ENCODE peak calls at places on chromosomes 12 and 14, in five cellular contexts. W, H, P, F and S are unnamed samples. For H3K4me1, the result is how much of the 10 kb centered on the place peaks cover.

GRCh38 chr14:94042433-94043091 is 16.4 kb downstream of the OTUB2 start:
- DNase-seq in W (no peak), H (peak), P (no peak), F (no peak), S (no peak)

GRCh38 chr14:72643317-72643801 is 250.5 kb downstream of the DPF3 start:
- DNase-seq in W (peak), H (no peak), P (no peak), F (no peak), S (no peak)

GRCh38 chr12:4303750-4304149 is 17.3 kb upstream of the TIGAR start:
- DNase-seq in W (peak), H (no peak), P (no peak), F (no peak), S (no peak)

GRCh38 chr12:93634416-93634815 is 42.8 kb upstream of the CRADD start:
- DNase-seq in W (no peak), H (no peak), P (no peak), F (no peak), S (no peak)

GRCh38 chr12:20832911-20833310 is 22.4 kb downstream of the SLCO1B3 start:
- DNase-seq in W (no peak), H (no peak), P (no peak), F (no peak), S (no peak)

GRCh38 chr14:50064993-50065392 is 51.4 kb downstream of the VCPKMT start:
- DNase-seq in W (no peak), H (peak), P (no peak), F (no peak), S (no peak)

GRCh38 chr14:99757331-99758070 is 35.7 kb upstream of the EML1 start:
- DNase-seq in W (no peak), H (peak), P (no peak), F (no peak), S (peak)

GRCh38 chr14:95157987-95158712 is 821 bp upstream of the DICER1 start:
- DNase-seq in W (peak), H (no peak), P (no peak), F (no peak), S (no peak)

GRCh38 chr12:87428701-87429277 is 600.4 kb downstream of the C12orf50 start:
- DNase-seq in W (no peak), H (no peak), P (no peak), F (no peak), S (no peak)

GRCh38 chr12:6819069-6820030 is 2.3 kb upstream of the GPR162 start:
- DNase-seq in W (peak), H (no peak), P (no peak), F (peak), S (no peak)

GRCh38 chr14:24241829-24242443 is 487 bp downstream of the TINF2 start:
- DNase-seq in W (peak), H (peak), P (peak), F (peak), S (peak)

GRCh38 chr12:64968989-64969819 is 144.8 kb downstream of the TBC1D30 start:
- DNase-seq in W (peak), H (no peak), P (peak), F (no peak), S (no peak)

GRCh38 chr12:91249059-91250055 is 66.7 kb upstream of the DCN start:
- DNase-seq in W (no peak), H (no peak), P (no peak), F (no peak), S (no peak)

GRCh38 chr14:94480809-94481208 is 4.8 kb upstream of the SERPINA9 start:
- DNase-seq in W (no peak), H (no peak), P (no peak), F (no peak), S (no peak)

GRCh38 chr14:70530417-70530816 is 4.4 kb downstream of the ADAM20 start:
- DNase-seq in W (no peak), H (no peak), P (no peak), F (no peak), S (no peak)

GRCh38 chr12:83753882-83754281 is 1067.2 kb downstream of the TMTC2 start:
- DNase-seq in W (no peak), H (no peak), P (no peak), F (no peak), S (no peak)

GRCh38 chr14:21087294-21088091 is 11.0 kb downstream of the ZNF219 start:
- DNase-seq in W (peak), H (no peak), P (peak), F (peak), S (no peak)

GRCh38 chr12:32893008-32893407 is 3.6 kb downstream of the PKP2 start:
- DNase-seq in W (peak), H (no peak), P (peak), F (no peak), S (no peak)

GRCh38 chr14:100731846-100732765 is 5.4 kb downstream of the DLK1 start:
- DNase-seq in W (no peak), H (peak), P (no peak), F (no peak), S (peak)

GRCh38 chr12:63103489-63104131 is 47.4 kb downstream of the AVPR1A start:
- DNase-seq in W (peak), H (no peak), P (peak), F (no peak), S (no peak)

GRCh38 chr14:100536141-100536540 is 51.1 kb downstream of the BEGAIN start:
- DNase-seq in W (no peak), H (peak), P (no peak), F (no peak), S (peak)

GRCh38 chr12:67925551-67925950 is 63.7 kb upstream of the IFNG-AS1 start:
- DNase-seq in W (no peak), H (no peak), P (no peak), F (no peak), S (no peak)

GRCh38 chr12:57018906-57019305 is 2.6 kb upstream of the TAC3 start:
- DNase-seq in W (no peak), H (no peak), P (no peak), F (no peak), S (no peak)

GRCh38 chr14:99755629-99756603 is 37.3 kb upstream of the EML1 start:
- DNase-seq in W (no peak), H (peak), P (no peak), F (no peak), S (peak)

GRCh38 chr14:68365228-68365627 is 427.6 kb downstream of the ZFP36L1 start:
- DNase-seq in W (no peak), H (no peak), P (no peak), F (no peak), S (no peak)
- H3K4me1 ChIP-seq in W (under half), H (under half), P (under half), F (under half), S (under half)

GRCh38 chr14:101859538-101859902 is 98.0 kb downstream of the PPP2R5C start:
- DNase-seq in W (no peak), H (no peak), P (no peak), F (no peak), S (no peak)

GRCh38 chr14:101862177-101862576 is 100.7 kb downstream of the PPP2R5C start:
- DNase-seq in W (no peak), H (no peak), P (no peak), F (no peak), S (no peak)

GRCh38 chr14:101862711-101863110 is 101.2 kb downstream of the PPP2R5C start:
- DNase-seq in W (no peak), H (no peak), P (no peak), F (no peak), S (no peak)

GRCh38 chr14:101859916-101860315 is 98.4 kb downstream of the PPP2R5C start:
- DNase-seq in W (no peak), H (no peak), P (no peak), F (no peak), S (no peak)

GRCh38 chr14:101861464-101861863 is 100.0 kb downstream of the PPP2R5C start:
- DNase-seq in W (no peak), H (no peak), P (no peak), F (no peak), S (no peak)
- H3K27ac ChIP-seq in W (no peak), H (no peak), P (no peak), F (no peak), S (no peak)

GRCh38 chr14:54570651-54571415 is 3.9 kb downstream of the SAMD4A start:
- DNase-seq in W (no peak), H (no peak), P (no peak), F (no peak), S (no peak)

GRCh38 chr14:54572316-54572715 is 5.4 kb downstream of the SAMD4A start:
- DNase-seq in W (peak), H (no peak), P (peak), F (peak), S (no peak)

GRCh38 chr14:54577494-54577893 is 10.6 kb downstream of the SAMD4A start:
- DNase-seq in W (no peak), H (no peak), P (no peak), F (no peak), S (no peak)

GRCh38 chr14:54577977-54578376 is 11.0 kb downstream of the SAMD4A start:
- DNase-seq in W (no peak), H (no peak), P (no peak), F (no peak), S (no peak)

GRCh38 chr14:54574528-54574927 is 7.6 kb downstream of the SAMD4A start:
- DNase-seq in W (no peak), H (no peak), P (no peak), F (no peak), S (no peak)
- H3K4me1 ChIP-seq in W (under half), H (under half), P (under half), F (under half), S (under half)

DNA sequence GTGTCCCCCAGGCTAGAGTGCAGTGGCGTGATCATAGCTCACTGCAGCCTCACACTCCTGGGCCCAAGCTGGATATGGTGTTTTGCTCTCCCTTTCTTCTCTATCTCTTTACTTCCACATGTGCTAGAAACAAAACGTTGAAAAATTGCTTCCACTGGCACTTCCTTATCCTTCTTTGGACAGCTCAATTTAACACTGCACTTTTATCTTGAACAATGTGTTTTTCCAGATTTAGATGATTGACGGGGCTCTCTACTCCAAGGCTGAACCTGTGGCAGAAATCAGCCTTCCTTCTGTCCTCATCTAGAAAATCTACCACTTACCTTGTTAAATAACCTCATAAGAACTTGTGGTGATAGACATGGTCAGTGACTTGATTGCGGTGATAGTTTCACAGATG is 165.1 kb downstream of the DAD1 start:
- DNase-seq in W (no peak), H (no peak), P (no peak), F (no peak), S (no peak)
- H3K27ac ChIP-seq in W (no peak), H (no peak), P (no peak), F (no peak), S (no peak)

DNA sequence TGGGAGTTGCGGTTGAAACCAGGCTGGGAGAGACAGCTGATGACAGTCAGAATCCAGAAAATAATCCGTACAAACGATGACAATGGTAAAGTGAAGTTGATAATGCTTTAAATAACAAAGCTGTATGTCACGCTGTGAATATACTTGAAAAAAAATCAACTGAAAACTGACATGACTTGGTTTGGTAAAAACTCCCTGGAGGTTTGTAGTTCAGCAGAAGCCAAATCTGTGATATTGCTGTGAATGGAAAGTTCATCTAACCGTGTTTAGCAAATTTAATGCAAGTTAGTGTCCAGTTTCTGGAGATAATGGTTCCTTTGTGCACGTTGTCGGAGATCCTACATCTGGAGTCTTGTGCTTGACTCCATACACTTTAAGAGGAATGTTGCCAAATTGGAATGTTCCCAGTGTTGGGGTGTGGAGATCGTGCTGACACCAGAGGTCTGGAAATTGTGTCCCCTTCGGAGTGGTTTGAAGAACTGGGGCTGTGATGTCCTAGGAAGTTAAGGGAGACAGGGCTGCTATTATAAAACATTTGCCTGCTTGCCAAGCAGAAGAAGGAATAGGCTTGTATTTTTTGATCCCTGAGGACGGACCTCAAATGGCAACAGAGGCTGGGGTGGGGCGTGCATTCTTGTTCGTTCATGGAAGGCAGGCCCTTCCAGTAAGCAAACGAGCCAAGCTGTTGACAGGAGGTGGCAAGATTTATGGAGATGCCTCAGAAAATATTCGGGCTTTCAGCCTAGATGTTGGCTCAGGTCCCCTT is 30.6 kb downstream of the PPFIBP1 start:
- DNase-seq in W (no peak), H (no peak), P (no peak), F (no peak), S (peak)
- H3K4me1 ChIP-seq in W (under half), H (under half), P (under half), F (under half), S (under half)

DNA sequence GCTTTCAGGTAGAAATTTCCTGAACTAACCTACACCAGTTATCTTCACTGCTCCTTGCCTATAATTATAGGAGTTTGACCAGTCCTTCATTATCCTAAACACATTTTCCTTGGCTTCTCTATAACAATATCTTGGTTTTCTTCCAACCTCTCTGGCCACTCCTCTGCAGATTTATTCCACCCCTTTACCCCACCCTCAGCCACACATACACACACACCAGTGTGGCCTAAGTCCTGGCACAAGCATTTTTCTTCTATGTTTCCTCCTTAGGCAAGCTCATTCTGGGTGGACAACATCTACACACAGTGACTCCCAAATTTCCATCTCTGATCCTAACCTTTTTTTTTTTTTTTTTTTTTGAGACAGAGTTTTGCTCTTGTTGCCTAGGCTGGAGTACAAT is 25.1 kb downstream of the CDK17 start:
- DNase-seq in W (no peak), H (no peak), P (no peak), F (no peak), S (no peak)
- H3K27ac ChIP-seq in W (no peak), H (no peak), P (no peak), F (no peak), S (no peak)